ENCODE peak calls at places on chromosomes 13 and 19, in eight cellular contexts. L is right cardiac atrium, N is left lung, W is ovary, Y is body of pancreas, H is mammary epithelial cell, K is brain microvascular endothelial cell, C is aorta. S is an unnamed sample.

GRCh38 chr19:17268754-17269153 is 1.5 kb downstream of the BABAM1 start:
- DNase-seq in L (peak; percentile 41), N (no peak), W (no peak), Y (no peak), H (no peak), K (no peak), C (no peak), S (no peak)

GRCh38 chr19:41795031-41795461 is 1.3 kb upstream of the CEACAM3 start:
- DNase-seq in L (no peak), N (no peak), W (no peak), Y (peak; percentile 69), H (no peak), K (peak; percentile 51), C (peak; percentile 59), S (peak; percentile 57)

GRCh38 chr19:30073152-30074000 is 131.3 kb downstream of the URI1 start:
- DNase-seq in L (no peak), N (peak; percentile 19), W (no peak), Y (no peak), H (no peak), K (no peak), C (peak; percentile 10), S (no peak)

GRCh38 chr13:50170447-50171037 is 155.3 kb downstream of the KCNRG start:
- DNase-seq in L (no peak), N (no peak), W (no peak), Y (no peak), H (peak; percentile 26), K (no peak), C (no peak), S (no peak)

GRCh38 chr19:18895828-18896341 is at the start of gene CERS1:
- DNase-seq in L (no peak), N (no peak), W (no peak), Y (no peak), H (no peak), K (no peak), C (no peak), S (no peak)

GRCh38 chr19:35169226-35169995 is 14.9 kb downstream of the FXYD5 start:
- DNase-seq in L (no peak), N (no peak), W (no peak), Y (no peak), H (peak; percentile 63), K (no peak), C (no peak), S (no peak)

GRCh38 chr19:9296336-9296735 is 13.3 kb downstream of the ZNF699 start:
- DNase-seq in L (no peak), N (no peak), W (no peak), Y (no peak), H (no peak), K (no peak), C (no peak), S (no peak)

GRCh38 chr19:48991823-48992570 is 1.1 kb downstream of the GYS1 start:
- DNase-seq in L (peak; percentile 82), N (peak; percentile 80), W (peak; percentile 52), Y (peak; percentile 69), H (peak; percentile 79), K (peak; percentile 77), C (peak; percentile 84), S (peak; percentile 67)

GRCh38 chr19:51571599-51571998 is 516 bp downstream of the ZNF175 start:
- DNase-seq in L (no peak), N (no peak), W (no peak), Y (no peak), H (no peak), K (no peak), C (no peak), S (no peak)

GRCh38 chr19:2309734-2310362 is 1.9 kb upstream of the LINGO3 start:
- DNase-seq in L (peak; percentile 55), N (no peak), W (no peak), Y (peak; percentile 85), H (no peak), K (peak; percentile 18), C (no peak), S (no peak)
- H3K27me3 ChIP-seq in L (no peaks in the 10 kb centered on the region), N (peaks cover 91% of the 10 kb centered on the region), W (no peaks in the 10 kb centered on the region), Y (no peaks in the 10 kb centered on the region), H (peaks cover 16% of the 10 kb centered on the region), K (peaks cover 16% of the 10 kb centered on the region), C (no peaks in the 10 kb centered on the region), S (peaks cover 3% of the 10 kb centered on the region)

GRCh38 chr19:3061214-3062161 is 807 bp downstream of the TLE5 start:
- DNase-seq in L (peak; percentile 90), N (peak; percentile 58), W (peak; percentile 77), Y (no peak), H (no peak), K (no peak), C (peak; percentile 77), S (no peak)
- H3K27ac ChIP-seq in L (peak overlapping the region; percentile 96), N (peak overlapping the region; percentile 92), W (peak overlapping the region; percentile 96), Y (peak overlapping the region; percentile 90), H (peak overlapping the region; percentile 22), K (peak overlapping the region; percentile 3), C (peak overlapping the region; percentile 88), S (no peak overlapping the region)

GRCh38 chr19:55365922-55366321 is 2.9 kb upstream of the GARIN5B start:
- DNase-seq in L (no peak), N (no peak), W (no peak), Y (no peak), H (no peak), K (no peak), C (peak; percentile 30), S (no peak)

GRCh38 chr19:55368106-55368505 is 2.2 kb downstream of the IL11 start:
- DNase-seq in L (no peak), N (no peak), W (no peak), Y (no peak), H (no peak), K (no peak), C (peak; percentile 47), S (no peak)

GRCh38 chr19:55365245-55365644 is 2.2 kb upstream of the GARIN5B start:
- DNase-seq in L (no peak), N (no peak), W (no peak), Y (no peak), H (no peak), K (no peak), C (peak; percentile 34), S (no peak)

GRCh38 chr19:55368701-55369563 is 1.3 kb downstream of the IL11 start:
- DNase-seq in L (no peak), N (no peak), W (no peak), Y (no peak), H (peak; percentile 57), K (peak; percentile 16), C (peak; percentile 51), S (peak; percentile 78)

DNA sequence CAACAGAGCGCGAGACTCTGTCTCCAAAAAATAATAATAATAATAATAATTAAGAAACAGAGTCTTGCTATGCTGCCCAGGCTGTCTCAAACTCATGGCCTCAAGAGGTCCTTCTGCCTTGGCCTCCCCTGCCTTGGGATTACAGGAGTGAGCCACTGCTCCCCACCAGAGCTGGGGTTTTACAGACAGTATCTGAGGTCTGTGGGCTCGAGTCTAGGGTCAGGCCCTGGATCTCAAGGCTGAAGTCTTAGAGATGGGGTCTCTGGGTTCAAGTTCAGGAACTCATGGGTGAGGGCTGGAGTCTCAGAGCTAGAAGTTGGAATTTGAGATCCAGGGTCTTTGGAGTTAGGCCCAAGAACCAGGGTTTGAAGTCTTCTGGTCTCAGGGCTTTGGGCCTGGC is 3.5 kb downstream of the IL11 start:
- DNase-seq in L (no peak), N (no peak), W (no peak), Y (no peak), H (no peak), K (no peak), C (no peak), S (no peak)
- H3K27me3 ChIP-seq in L (no peaks in the 10 kb centered on the region), N (peaks cover 65% of the 10 kb centered on the region), W (peaks cover 2% of the 10 kb centered on the region), Y (no peaks in the 10 kb centered on the region), H (no peaks in the 10 kb centered on the region), K (no peaks in the 10 kb centered on the region), C (no peaks in the 10 kb centered on the region), S (peaks cover 5% of the 10 kb centered on the region)

GRCh38 chr19:47780215-47780551 is 1.7 kb downstream of the SELENOW start:
- DNase-seq in L (no peak), N (no peak), W (no peak), Y (no peak), H (no peak), K (no peak), C (no peak), S (no peak)
- H3K27ac ChIP-seq in L (peak overlapping the region; percentile 93), N (peak overlapping the region; percentile 98), W (peak overlapping the region; percentile 98), Y (peak overlapping the region; percentile 93), H (no peak overlapping the region), K (no peak overlapping the region), C (peak overlapping the region; percentile 41), S (no peak overlapping the region)

S was measured in PC-9.